ENCODE peak calls at places on chromosomes 12 and 14, in five cellular contexts. One of them, this sample, is unnamed.

GRCh38 chr12:122067966-122068365 is 10.6 kb upstream of the MLXIP start:
- DNase-seq in right lobe of liver: no peak
- DNase-seq in HT-29: no peak
- DNase-seq in activated gamma-delta T cell treated with anti-CD3 and anti-CD28 coated beads, Interleukin-2, amount 50 U/mL, for 16 hours: no peak
- DNase-seq in Right ventricle myocardium inferior: peak; percentile 73
- DNase-seq in this sample: no peak

GRCh38 chr12:100120355-100120754 is 22.3 kb downstream of the BLTP3B start:
- DNase-seq in right lobe of liver: no peak
- DNase-seq in HT-29: no peak
- DNase-seq in activated gamma-delta T cell treated with anti-CD3 and anti-CD28 coated beads, Interleukin-2, amount 50 U/mL, for 16 hours: no peak
- DNase-seq in Right ventricle myocardium inferior: no peak
- DNase-seq in this sample: no peak

GRCh38 chr12:77368379-77368778 is 303.0 kb upstream of the E2F7 start:
- DNase-seq in right lobe of liver: no peak
- DNase-seq in HT-29: no peak
- DNase-seq in activated gamma-delta T cell treated with anti-CD3 and anti-CD28 coated beads, Interleukin-2, amount 50 U/mL, for 16 hours: no peak
- DNase-seq in Right ventricle myocardium inferior: no peak
- DNase-seq in this sample: no peak

GRCh38 chr14:78885884-78886283 is 715.7 kb downstream of the NRXN3 start:
- DNase-seq in right lobe of liver: no peak
- DNase-seq in HT-29: no peak
- DNase-seq in activated gamma-delta T cell treated with anti-CD3 and anti-CD28 coated beads, Interleukin-2, amount 50 U/mL, for 16 hours: no peak
- DNase-seq in Right ventricle myocardium inferior: no peak
- DNase-seq in this sample: no peak

GRCh38 chr12:123097521-123098084 is 53.3 kb downstream of the PITPNM2 start:
- DNase-seq in right lobe of liver: peak; percentile 78
- DNase-seq in HT-29: no peak
- DNase-seq in activated gamma-delta T cell treated with anti-CD3 and anti-CD28 coated beads, Interleukin-2, amount 50 U/mL, for 16 hours: no peak
- DNase-seq in Right ventricle myocardium inferior: peak; percentile 86
- DNase-seq in this sample: no peak

GRCh38 chr14:104801284-104802119 is 601 bp downstream of the ZBTB42 start:
- DNase-seq in right lobe of liver: peak; percentile 71
- DNase-seq in HT-29: no peak
- DNase-seq in activated gamma-delta T cell treated with anti-CD3 and anti-CD28 coated beads, Interleukin-2, amount 50 U/mL, for 16 hours: no peak
- DNase-seq in Right ventricle myocardium inferior: no peak
- DNase-seq in this sample: no peak

GRCh38 chr14:35405304-35405996 is 901 bp upstream of the NFKBIA start:
- DNase-seq in right lobe of liver: no peak
- DNase-seq in HT-29: no peak
- DNase-seq in activated gamma-delta T cell treated with anti-CD3 and anti-CD28 coated beads, Interleukin-2, amount 50 U/mL, for 16 hours: no peak
- DNase-seq in Right ventricle myocardium inferior: peak; percentile 68
- DNase-seq in this sample: no peak

GRCh38 chr14:100438678-100439592 is 115.8 kb downstream of the SLC25A47 start:
- DNase-seq in right lobe of liver: peak; percentile 37
- DNase-seq in HT-29: peak; percentile 87
- DNase-seq in activated gamma-delta T cell treated with anti-CD3 and anti-CD28 coated beads, Interleukin-2, amount 50 U/mL, for 16 hours: peak; percentile 41
- DNase-seq in Right ventricle myocardium inferior: no peak
- DNase-seq in this sample: no peak

GRCh38 chr14:32469388-32470160 is 140.5 kb downstream of the AKAP6 start:
- DNase-seq in right lobe of liver: no peak
- DNase-seq in HT-29: no peak
- DNase-seq in activated gamma-delta T cell treated with anti-CD3 and anti-CD28 coated beads, Interleukin-2, amount 50 U/mL, for 16 hours: no peak
- DNase-seq in Right ventricle myocardium inferior: no peak
- DNase-seq in this sample: no peak

GRCh38 chr12:15632708-15633107 is 156.5 kb downstream of the EPS8 start:
- DNase-seq in right lobe of liver: no peak
- DNase-seq in HT-29: no peak
- DNase-seq in activated gamma-delta T cell treated with anti-CD3 and anti-CD28 coated beads, Interleukin-2, amount 50 U/mL, for 16 hours: no peak
- DNase-seq in Right ventricle myocardium inferior: no peak
- DNase-seq in this sample: no peak

GRCh38 chr12:3533703-3534386 is 42.8 kb downstream of the PRMT8 start:
- DNase-seq in right lobe of liver: no peak
- DNase-seq in HT-29: peak; percentile 14
- DNase-seq in activated gamma-delta T cell treated with anti-CD3 and anti-CD28 coated beads, Interleukin-2, amount 50 U/mL, for 16 hours: no peak
- DNase-seq in Right ventricle myocardium inferior: no peak
- DNase-seq in this sample: no peak

GRCh38 chr12:39033789-39034188 is 128.4 kb upstream of the CPNE8 start:
- DNase-seq in right lobe of liver: no peak
- DNase-seq in HT-29: no peak
- DNase-seq in activated gamma-delta T cell treated with anti-CD3 and anti-CD28 coated beads, Interleukin-2, amount 50 U/mL, for 16 hours: no peak
- DNase-seq in Right ventricle myocardium inferior: no peak
- DNase-seq in this sample: no peak

This sample was measured in iPS DF 6.9.